ENCODE peak calls at places on chromosomes 16 and 17, in ten cellular contexts. K, M, Z, D, U, F, N, J, O and G are unnamed samples. For H3K9me3, the result is how much of the 10 kb centered on the place peaks cover.

GRCh38 chr16:68873635-68874471 is 30.5 kb downstream of the TANGO6 start:
- DNase-seq in K (no peak), O (no peak), U (no peak), N (no peak), J (no peak), M (no peak), D (no peak), Z (no peak), F (no peak), G (no peak)

GRCh38 chr17:62869885-62870580 is 61.9 kb upstream of the MARCHF10 start:
- DNase-seq in J (peak), M (no peak), D (no peak), Z (no peak), N (no peak), K (no peak), F (no peak), U (no peak), O (peak), G (no peak)

GRCh38 chr16:74607967-74608356 is 1.0 kb upstream of the GLG1 start:
- DNase-seq in J (peak), K (no peak), Z (no peak), D (no peak), O (no peak), N (no peak), M (no peak), F (no peak), U (no peak), G (no peak)

GRCh38 chr17:70629902-70630301 is 460.6 kb downstream of the KCNJ2 start:
- DNase-seq in Z (no peak), U (no peak), M (peak), N (no peak), D (no peak), O (no peak), J (no peak), K (no peak), F (no peak), G (no peak)

GRCh38 chr17:72602517-72603345 is 481.9 kb downstream of the SOX9 start:
- DNase-seq in F (no peak), N (no peak), U (peak), M (peak), Z (no peak), O (peak), K (no peak), D (no peak), J (peak), G (no peak)

GRCh38 chr17:15464211-15464610 is 3.2 kb downstream of the CDRT4 start:
- DNase-seq in O (no peak), F (no peak), K (no peak), U (no peak), Z (no peak), N (no peak), M (no peak), D (no peak), J (no peak), G (no peak)

GRCh38 chr16:74305978-74306784 is 9.6 kb downstream of the PSMD7 start:
- DNase-seq in U (no peak), M (no peak), N (no peak), K (no peak), J (no peak), Z (no peak), D (no peak), O (no peak), F (no peak), G (no peak)

GRCh38 chr16:85755929-85756768 is 5.3 kb upstream of the C16orf74 start:
- DNase-seq in F (no peak), U (peak), O (no peak), N (no peak), K (no peak), M (peak), Z (no peak), J (no peak), D (no peak), G (no peak)

GRCh38 chr17:18356624-18357023 is 6.7 kb downstream of the SHMT1 start:
- DNase-seq in Z (no peak), U (peak), K (no peak), J (no peak), O (no peak), D (no peak), M (no peak), N (no peak), F (no peak), G (no peak)

GRCh38 chr17:65290041-65290440 is 152.9 kb downstream of the RGS9 start:
- DNase-seq in D (no peak), K (no peak), U (peak), M (no peak), Z (no peak), N (no peak), F (no peak), J (no peak), O (no peak), G (no peak)

GRCh38 chr16:57165923-57166322 is 19.9 kb downstream of the PSME3IP1 start:
- DNase-seq in U (no peak), O (peak), M (no peak), Z (no peak), J (no peak), D (no peak), K (no peak), F (no peak), N (no peak), G (no peak)

GRCh38 chr16:77169650-77170236 is 21.2 kb upstream of the MON1B start:
- DNase-seq in D (no peak), O (peak), N (peak), Z (no peak), J (peak), F (no peak), K (no peak), M (peak), U (peak), G (peak)

GRCh38 chr16:35687071-35687470 is 2227.7 kb downstream of the TP53TG3F start:
- DNase-seq in U (no peak), D (no peak), M (no peak), Z (no peak), O (no peak), N (no peak), F (no peak), K (no peak), J (no peak), G (no peak)
- H3K9me3 ChIP-seq in U (under half), D (under half), M (under half), Z (under half), O (under half), N (under half), F (under half), K (under half), J (under half), G (under half)

GRCh38 chr16:35310999-35311398 is 1851.6 kb downstream of the TP53TG3F start:
- DNase-seq in U (no peak), M (no peak), Z (peak), J (no peak), D (no peak), O (no peak), K (no peak), N (no peak), F (no peak), G (no peak)
- H3K9me3 ChIP-seq in U (under half), M (under half), Z (under half), J (half or more), D (under half), O (under half), K (under half), N (under half), F (under half), G (under half)

GRCh38 chr17:27072885-27073284 is 221.0 kb upstream of the WSB1 start:
- DNase-seq in M (no peak), J (no peak), U (no peak), O (no peak), F (no peak), Z (no peak), N (no peak), D (no peak), K (no peak), G (no peak)
- H3K9me3 ChIP-seq in M (under half), J (half or more), U (under half), O (under half), F (under half), Z (under half), N (under half), D (under half), K (under half), G (under half)

GRCh38 chr16:35184356-35184870 is 1725.0 kb downstream of the TP53TG3F start:
- DNase-seq in M (no peak), N (no peak), F (no peak), Z (peak), K (no peak), O (no peak), U (no peak), D (no peak), J (no peak), G (no peak)

GRCh38 chr16:35180970-35181369 is 1721.6 kb downstream of the TP53TG3F start:
- DNase-seq in F (no peak), J (no peak), M (no peak), N (no peak), O (no peak), U (no peak), K (no peak), D (no peak), Z (peak), G (no peak)

GRCh38 chr16:35182043-35182677 is 1722.7 kb downstream of the TP53TG3F start:
- DNase-seq in N (no peak), J (no peak), M (no peak), U (no peak), Z (peak), F (no peak), K (no peak), D (no peak), O (no peak), G (no peak)

GRCh38 chr16:35181422-35182030 is 1722.1 kb downstream of the TP53TG3F start:
- DNase-seq in O (no peak), K (no peak), J (no peak), Z (peak), U (no peak), M (no peak), F (no peak), D (no peak), N (no peak), G (no peak)

DNA sequence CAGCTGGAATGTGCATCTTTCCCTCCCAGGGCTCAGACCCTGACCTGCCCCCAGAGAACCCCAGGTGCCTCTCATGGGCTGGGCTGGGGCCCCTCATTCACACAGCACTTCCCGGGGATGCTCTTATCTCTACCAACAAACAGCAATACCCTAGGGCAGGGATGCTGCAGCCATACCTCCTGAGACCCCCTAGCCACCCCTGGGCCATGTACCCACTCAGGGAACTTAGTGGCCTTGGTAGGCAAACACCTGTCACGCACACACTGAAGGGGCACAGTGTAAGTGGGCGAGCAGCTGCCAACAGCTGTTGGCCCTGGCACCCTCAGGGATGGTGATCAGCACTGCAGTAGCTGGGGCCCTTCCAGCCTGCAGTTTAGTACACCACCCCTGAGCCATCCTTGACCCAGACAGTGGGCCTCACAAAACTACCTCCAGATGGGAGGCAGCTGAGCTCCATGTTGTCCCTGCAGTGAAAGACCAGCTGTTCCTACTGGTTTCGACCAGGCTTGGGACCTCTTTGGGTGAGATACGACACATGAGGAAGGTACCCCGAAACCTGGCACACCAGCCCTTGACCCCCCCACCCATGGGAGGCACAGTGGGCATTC is 1723.6 kb downstream of the TP53TG3F start:
- DNase-seq in J (no peak), F (no peak), U (no peak), N (no peak), M (no peak), D (no peak), Z (peak), K (no peak), O (no peak), G (no peak)
- H3K9me3 ChIP-seq in J (half or more), F (under half), U (under half), N (under half), M (under half), D (under half), Z (under half), K (under half), O (under half), G (under half)

GRCh38 chr17:27106347-27106981 is 187.4 kb upstream of the WSB1 start:
- DNase-seq in D (no peak), K (no peak), M (no peak), O (no peak), Z (no peak), U (no peak), N (no peak), J (no peak), F (no peak), G (no peak)
- H3K9me3 ChIP-seq in D (under half), K (under half), M (under half), O (under half), Z (under half), U (under half), N (under half), J (under half), F (under half), G (under half)

DNA sequence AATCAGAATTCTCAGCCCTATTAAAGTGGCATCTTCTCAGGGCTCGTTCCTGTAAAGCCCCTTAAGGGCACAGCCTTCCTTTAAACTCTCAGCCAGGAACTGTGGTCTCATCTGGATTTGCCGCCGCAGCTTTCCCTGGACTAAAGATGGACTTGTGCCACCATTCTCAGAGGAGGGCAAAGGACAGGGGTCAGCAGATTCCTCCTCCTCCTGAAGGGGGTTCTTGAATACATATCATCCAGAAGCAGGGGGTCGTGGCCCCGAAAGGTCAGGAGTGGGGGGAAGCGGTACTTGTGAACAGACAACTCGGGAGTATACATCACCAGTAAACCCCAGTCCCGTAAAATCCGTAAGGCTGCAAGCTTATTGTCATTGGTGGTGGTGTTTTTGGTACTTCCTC is 174.8 kb downstream of the RPTOR start:
- DNase-seq in O (no peak), J (no peak), Z (no peak), D (no peak), K (no peak), F (no peak), U (no peak), M (no peak), N (no peak), G (no peak)
- H3K9me3 ChIP-seq in O (under half), J (under half), Z (under half), D (under half), K (under half), F (under half), U (under half), M (under half), N (under half), G (under half)

GRCh38 chr16:35561346-35561745 is 2101.9 kb downstream of the TP53TG3F start:
- DNase-seq in Z (peak), J (no peak), K (no peak), F (no peak), D (no peak), U (no peak), N (no peak), O (no peak), M (no peak), G (no peak)
- H3K9me3 ChIP-seq in Z (under half), J (half or more), K (under half), F (under half), D (under half), U (under half), N (under half), O (under half), M (under half), G (under half)

GRCh38 chr16:10338426-10338825 is 47.4 kb upstream of the ATF7IP2 start:
- DNase-seq in J (no peak), D (no peak), N (no peak), M (no peak), K (no peak), O (peak), F (no peak), U (no peak), Z (no peak), G (no peak)

GRCh38 chr16:10335681-10336080 is 50.2 kb upstream of the ATF7IP2 start:
- DNase-seq in J (no peak), N (no peak), Z (no peak), D (no peak), M (no peak), F (no peak), O (no peak), K (no peak), U (no peak), G (no peak)

GRCh38 chr16:10345629-10346028 is 40.2 kb upstream of the ATF7IP2 start:
- DNase-seq in D (no peak), K (no peak), N (no peak), U (no peak), M (no peak), F (no peak), Z (no peak), O (no peak), J (no peak), G (no peak)

GRCh38 chr16:10343124-10343760 is 42.6 kb upstream of the ATF7IP2 start:
- DNase-seq in D (no peak), O (no peak), U (no peak), N (no peak), J (no peak), K (no peak), Z (no peak), F (no peak), M (no peak), G (no peak)

DNA sequence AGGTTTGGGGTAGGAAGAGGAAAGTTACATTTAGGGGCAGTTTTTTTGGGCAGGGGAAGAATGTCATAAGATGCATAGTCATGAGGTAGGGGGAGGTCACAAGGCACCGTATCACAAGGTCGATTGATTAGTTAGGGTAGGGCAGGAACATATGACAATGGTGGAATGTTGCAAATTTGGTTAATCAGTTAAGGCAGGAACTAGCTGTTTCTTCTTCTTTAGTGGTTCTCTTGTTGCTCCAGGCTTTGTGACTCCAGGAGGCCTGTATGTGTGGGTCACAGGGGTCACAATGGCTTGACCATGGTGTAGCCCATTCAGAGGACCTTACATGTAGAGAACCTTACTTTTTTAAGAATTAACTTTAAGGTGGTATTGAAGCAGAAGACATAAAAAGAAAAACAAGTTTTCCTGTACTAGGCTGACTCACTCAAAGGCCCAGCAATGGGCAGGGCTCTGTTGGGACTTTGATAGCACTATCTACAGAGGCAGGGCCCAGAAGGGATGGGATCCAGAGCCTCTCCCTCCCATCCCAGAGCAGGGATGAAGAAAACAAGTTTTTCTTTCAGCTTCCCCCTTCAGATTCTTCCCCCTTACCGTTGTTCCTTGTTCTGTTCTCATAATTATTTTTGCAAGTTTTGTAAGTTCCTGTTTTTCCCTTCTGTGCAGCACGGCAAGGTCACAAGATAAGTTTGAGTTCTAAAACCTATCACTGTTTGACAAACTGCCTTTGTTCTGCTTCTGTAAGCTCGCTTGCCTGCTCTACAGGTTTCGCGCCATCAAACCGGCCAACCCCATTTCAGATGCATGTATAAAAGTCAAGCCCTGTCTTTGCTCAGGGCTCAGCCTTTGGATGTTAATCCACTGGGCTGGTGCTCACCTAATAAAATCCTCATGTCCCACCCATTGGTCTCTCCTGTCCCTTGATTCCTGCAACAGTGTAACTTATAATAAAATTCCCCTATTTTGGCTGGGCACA is 45.8 kb upstream of the ATF7IP2 start:
- DNase-seq in K (no peak), F (no peak), O (no peak), J (no peak), M (peak), U (no peak), D (no peak), N (no peak), Z (no peak), G (no peak)
- H3K9me3 ChIP-seq in K (under half), F (under half), O (under half), J (under half), M (under half), U (under half), D (under half), N (under half), Z (under half), G (under half)

GRCh38 chr16:3388325-3388724 is 12.5 kb downstream of the ZSCAN32 start:
- DNase-seq in O (no peak), J (no peak), Z (no peak), U (no peak), N (no peak), K (no peak), M (no peak), D (no peak), F (no peak), G (no peak)
- H3K9me3 ChIP-seq in O (under half), J (under half), Z (half or more), U (under half), N (under half), K (half or more), M (under half), D (under half), F (under half), G (under half)